ENCODE peak calls at places on chromosomes 16 and 17, in four cellular contexts. R is HEK293T, W is K562, S is HepG2. A is an unnamed sample.

GRCh38 chr17:15957608-15958307 is 12.8 kb downstream of the ADORA2B start:
- DNase-seq in R (no peak), W (no peak), S (no peak), A (no peak)

GRCh38 chr16:56859636-56860035 is 5.4 kb upstream of the SLC12A3 start:
- DNase-seq in R (no peak), W (no peak), S (no peak), A (no peak)

GRCh38 chr17:15273141-15273793 is 8.1 kb upstream of the PMP22 start:
- DNase-seq in R (no peak), W (no peak), S (no peak), A (no peak)

GRCh38 chr16:84739349-84740124 is 39.7 kb downstream of the USP10 start:
- DNase-seq in R (no peak), W (no peak), S (peak; percentile 69), A (no peak)

GRCh38 chr17:58870747-58871146 is 115.1 kb downstream of the PPM1E start:
- DNase-seq in R (no peak), W (no peak), S (no peak), A (no peak)

GRCh38 chr16:31072540-31073072 is 1.4 kb downstream of the ZNF668 start:
- DNase-seq in R (no peak), W (peak; percentile 74), S (peak; percentile 27), A (no peak)

GRCh38 chr17:14033166-14033565 is 36.1 kb upstream of the COX10 start:
- DNase-seq in R (no peak), W (no peak), S (no peak), A (no peak)

GRCh38 chr17:4436381-4436780 is 2.6 kb downstream of the SPNS3 start:
- DNase-seq in R (no peak), W (no peak), S (no peak), A (no peak)

DNA sequence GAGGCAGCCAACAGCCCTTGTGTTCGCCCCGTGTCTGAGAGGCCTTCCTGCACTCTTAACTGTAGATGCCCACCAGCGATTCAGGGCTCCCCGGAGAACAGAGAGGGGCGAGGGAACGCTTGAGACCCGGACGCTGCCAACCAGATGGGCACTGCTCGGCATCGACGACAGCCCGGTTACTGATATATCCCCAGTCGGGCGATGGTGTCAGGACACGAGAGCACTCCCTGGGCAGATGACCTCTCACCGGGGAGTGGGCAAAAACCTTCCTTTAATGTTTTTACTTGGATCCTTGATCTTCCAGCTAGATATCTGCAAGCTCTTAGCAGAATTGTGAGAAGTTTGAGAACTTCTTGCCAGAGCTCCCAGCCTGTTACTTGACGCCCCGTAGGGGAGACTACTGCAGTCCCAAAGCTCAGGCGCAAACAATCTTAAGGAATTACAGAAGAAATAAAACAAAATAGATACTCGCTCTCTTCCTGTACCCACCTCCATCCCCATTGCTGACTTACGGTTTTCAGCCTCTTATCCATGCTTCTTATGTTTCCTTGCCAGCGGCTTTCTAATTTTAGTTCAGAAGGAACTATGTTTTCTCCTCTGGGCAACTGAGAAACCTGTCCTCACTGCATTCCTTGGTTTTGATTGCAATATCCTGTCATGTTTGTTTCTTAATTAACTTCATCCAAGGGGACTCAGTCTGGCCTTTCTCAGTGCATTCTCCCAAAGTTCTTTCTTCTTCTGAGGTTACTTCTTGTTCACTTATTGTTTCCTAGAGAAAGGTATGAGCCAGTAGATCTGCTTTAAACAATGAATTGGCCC is 845 bp downstream of the SP2 start:
- DNase-seq in R (no peak), W (peak; percentile 21), S (no peak), A (no peak)
- TF ChIP-seq FOXK2 in R (no peak), W (no peak), S (no peak), A (no peak)

DNA sequence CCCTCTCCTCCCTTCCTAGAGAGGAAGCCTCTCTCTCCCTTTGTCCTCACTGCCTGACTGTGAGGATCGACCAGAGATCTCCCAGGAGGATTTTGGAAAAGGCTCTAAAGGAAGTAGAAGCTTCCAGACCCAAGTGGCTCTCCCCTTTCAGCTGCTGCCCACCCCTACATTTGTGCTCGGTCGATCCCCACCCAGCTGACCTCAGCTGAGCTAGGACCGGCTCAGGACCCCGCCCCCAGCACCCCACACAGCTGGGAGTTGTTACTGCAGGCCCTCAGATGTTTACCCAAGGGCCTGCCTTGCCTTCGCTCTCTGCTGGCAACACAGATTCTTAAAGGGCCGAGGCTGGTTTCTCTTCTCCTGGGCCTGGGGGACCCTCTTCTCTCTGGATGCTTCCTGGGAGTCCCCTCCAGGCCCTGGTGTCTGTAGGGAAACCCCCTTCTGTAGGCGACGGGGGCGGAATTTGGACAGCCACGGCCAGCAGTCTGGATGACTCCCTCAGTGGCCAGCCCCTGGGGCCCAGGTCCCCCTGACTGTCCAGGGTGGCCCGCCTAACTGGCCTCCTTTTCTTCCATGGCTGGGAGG is 26.9 kb upstream of the TIMP2 start:
- DNase-seq in R (no peak), W (no peak), S (peak; percentile 30), A (no peak)
- TF ChIP-seq FOXK2 in R (no peak), W (no peak), S (no peak), A (no peak)

GRCh38 chr16:58389724-58390123 is 2.5 kb upstream of the GINS3 start:
- DNase-seq in R (no peak), W (no peak), S (no peak), A (no peak)

GRCh38 chr16:58392215-58393137 is at the start of gene GINS3:
- DNase-seq in R (peak; percentile 89), W (peak; percentile 96), S (peak; percentile 86), A (peak; percentile 48)

GRCh38 chr16:58393138-58393504 is 850 bp downstream of the GINS3 start:
- DNase-seq in R (peak; percentile 17), W (peak; percentile 51), S (peak; percentile 15), A (no peak)
- TF ChIP-seq FOXK2 in R (no peak), W (no peak), S (no peak), A (no peak)

GRCh38 chr17:53122966-53123365 is 699.8 kb upstream of the KIF2B start:
- DNase-seq in R (no peak), W (no peak), S (no peak), A (no peak)
- TF ChIP-seq FOXK2 in R (no peak), W (no peak), S (no peak), A (no peak)

GRCh38 chr17:73657473-73658116 is 13.3 kb upstream of the SDK2 start:
- DNase-seq in R (peak; percentile 71), W (peak; percentile 59), S (peak; percentile 53), A (no peak)
- TF ChIP-seq FOXK2 in R (no peak), W (no peak), S (no peak), A (no peak)

DNA sequence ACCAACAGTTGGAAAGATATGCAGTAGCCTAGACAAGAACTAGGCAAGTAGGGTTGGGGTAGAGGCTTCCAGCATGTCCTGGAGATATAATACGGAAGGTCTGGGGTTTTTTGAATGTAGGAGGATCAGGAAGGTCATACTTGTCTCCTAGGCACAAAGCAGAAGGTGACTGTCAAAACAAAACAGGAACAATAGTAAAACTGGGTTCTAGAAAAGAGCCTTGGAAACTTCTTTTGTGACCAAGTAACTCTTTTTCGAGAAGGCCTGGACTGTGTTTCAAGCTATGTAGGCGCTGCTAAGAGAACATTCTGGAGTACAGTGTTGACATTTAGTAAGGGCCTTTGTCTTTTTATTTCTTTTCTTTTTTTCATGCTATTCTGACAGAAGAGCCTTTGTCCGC is 26.9 kb upstream of the TENT4B start:
- DNase-seq in R (no peak), W (no peak), S (no peak), A (no peak)
- TF ChIP-seq FOXK2 in R (no peak), W (no peak), S (no peak), A (no peak)

GRCh38 chr16:88415381-88416323 is 32.9 kb downstream of the ZNF469 start:
- DNase-seq in R (no peak), W (peak; percentile 54), S (no peak), A (no peak)
- TF ChIP-seq FOXK2 in R (no peak), W (no peak), S (no peak), A (no peak)

GRCh38 chr16:67990018-67990386 is 9.3 kb downstream of the DPEP2 start:
- DNase-seq in R (no peak), W (no peak), S (no peak), A (no peak)
- TF ChIP-seq FOXK2 in R (no peak), W (no peak), S (no peak), A (no peak)

GRCh38 chr16:87391950-87392822 is at the start of gene MAP1LC3B:
- DNase-seq in R (peak; percentile 93), W (peak; percentile 97), S (peak; percentile 94), A (peak; percentile 90)
- TF ChIP-seq FOXK2 in R (no peak), W (no peak), S (peak; percentile 46), A (peak; percentile 19)

A was measured in GM12878.